ENCODE peak calls at places on chromosomes 13 and 19, in ten cellular contexts. One of them, this sample, is unnamed.

GRCh38 chr19:45368737-45369340 is 1.5 kb downstream of the ERCC2 start:
- DNase-seq in tibial nerve: no peak
- DNase-seq in thoracic aorta: no peak
- DNase-seq in PC-9: no peak
- DNase-seq in H9: peak
- DNase-seq in uterus: no peak
- DNase-seq in GM23338: peak
- DNase-seq in fibroblast of lung: no peak
- DNase-seq in left lung: no peak
- DNase-seq in cardiac muscle cell: no peak
- DNase-seq in this sample: no peak

GRCh38 chr19:37817180-37817911 is 38.0 kb upstream of the ZNF573 start:
- DNase-seq in tibial nerve: peak
- DNase-seq in thoracic aorta: peak
- DNase-seq in PC-9: no peak
- DNase-seq in H9: peak
- DNase-seq in uterus: peak
- DNase-seq in GM23338: peak
- DNase-seq in fibroblast of lung: peak
- DNase-seq in left lung: peak
- DNase-seq in cardiac muscle cell: peak
- DNase-seq in this sample: peak

GRCh38 chr13:112643759-112644459 is 45.9 kb upstream of the ATP11A start:
- DNase-seq in tibial nerve: no peak
- DNase-seq in thoracic aorta: no peak
- DNase-seq in PC-9: peak
- DNase-seq in H9: no peak
- DNase-seq in uterus: peak
- DNase-seq in GM23338: no peak
- DNase-seq in fibroblast of lung: no peak
- DNase-seq in left lung: peak
- DNase-seq in cardiac muscle cell: no peak
- DNase-seq in this sample: no peak

GRCh38 chr19:44746946-44747738 is 1.4 kb upstream of the BCL3 start:
- DNase-seq in tibial nerve: peak
- DNase-seq in thoracic aorta: peak
- DNase-seq in PC-9: peak
- DNase-seq in H9: peak
- DNase-seq in uterus: peak
- DNase-seq in GM23338: peak
- DNase-seq in fibroblast of lung: peak
- DNase-seq in left lung: peak
- DNase-seq in cardiac muscle cell: peak
- DNase-seq in this sample: peak

GRCh38 chr19:1912760-1913505 is 7.7 kb downstream of the ADAT3 start:
- DNase-seq in tibial nerve: no peak
- DNase-seq in thoracic aorta: no peak
- DNase-seq in PC-9: no peak
- DNase-seq in H9: no peak
- DNase-seq in uterus: no peak
- DNase-seq in GM23338: no peak
- DNase-seq in fibroblast of lung: no peak
- DNase-seq in left lung: no peak
- DNase-seq in cardiac muscle cell: no peak
- DNase-seq in this sample: no peak

GRCh38 chr19:52542984-52543664 is 15.7 kb downstream of the ZNF808 start:
- DNase-seq in tibial nerve: no peak
- DNase-seq in thoracic aorta: no peak
- DNase-seq in PC-9: no peak
- DNase-seq in H9: no peak
- DNase-seq in uterus: no peak
- DNase-seq in GM23338: no peak
- DNase-seq in fibroblast of lung: peak
- DNase-seq in left lung: no peak
- DNase-seq in cardiac muscle cell: no peak
- DNase-seq in this sample: no peak

GRCh38 chr13:88622362-88622973 is 951.3 kb downstream of the SLITRK5 start:
- DNase-seq in tibial nerve: no peak
- DNase-seq in thoracic aorta: no peak
- DNase-seq in PC-9: no peak
- DNase-seq in H9: no peak
- DNase-seq in uterus: no peak
- DNase-seq in GM23338: peak
- DNase-seq in fibroblast of lung: no peak
- DNase-seq in left lung: no peak
- DNase-seq in cardiac muscle cell: no peak
- DNase-seq in this sample: no peak

GRCh38 chr19:41328157-41328817 is 18.3 kb downstream of the CCDC97 start:
- DNase-seq in tibial nerve: no peak
- DNase-seq in thoracic aorta: no peak
- DNase-seq in PC-9: no peak
- DNase-seq in H9: no peak
- DNase-seq in uterus: no peak
- DNase-seq in GM23338: no peak
- DNase-seq in fibroblast of lung: peak
- DNase-seq in left lung: no peak
- DNase-seq in cardiac muscle cell: no peak
- DNase-seq in this sample: no peak

GRCh38 chr19:35712910-35713845 is 4.6 kb upstream of the KMT2B start:
- DNase-seq in tibial nerve: no peak
- DNase-seq in thoracic aorta: no peak
- DNase-seq in PC-9: no peak
- DNase-seq in H9: no peak
- DNase-seq in uterus: no peak
- DNase-seq in GM23338: peak
- DNase-seq in fibroblast of lung: no peak
- DNase-seq in left lung: no peak
- DNase-seq in cardiac muscle cell: no peak
- DNase-seq in this sample: peak

GRCh38 chr19:30857388-30857787 is 485.2 kb downstream of the ZNF536 start:
- DNase-seq in tibial nerve: no peak
- DNase-seq in thoracic aorta: no peak
- DNase-seq in PC-9: no peak
- DNase-seq in H9: peak
- DNase-seq in uterus: no peak
- DNase-seq in GM23338: peak
- DNase-seq in fibroblast of lung: no peak
- DNase-seq in left lung: no peak
- DNase-seq in cardiac muscle cell: no peak
- DNase-seq in this sample: no peak

GRCh38 chr13:99273128-99273527 is 14.9 kb upstream of the GPR18 start:
- DNase-seq in tibial nerve: no peak
- DNase-seq in thoracic aorta: no peak
- DNase-seq in PC-9: no peak
- DNase-seq in H9: no peak
- DNase-seq in uterus: no peak
- DNase-seq in GM23338: no peak
- DNase-seq in fibroblast of lung: no peak
- DNase-seq in left lung: no peak
- DNase-seq in cardiac muscle cell: peak
- DNase-seq in this sample: no peak

GRCh38 chr19:41868120-41868988 is 8.3 kb downstream of the RPS19 start:
- DNase-seq in tibial nerve: no peak
- DNase-seq in thoracic aorta: no peak
- DNase-seq in PC-9: no peak
- DNase-seq in H9: no peak
- DNase-seq in uterus: no peak
- DNase-seq in GM23338: no peak
- DNase-seq in fibroblast of lung: no peak
- DNase-seq in left lung: peak
- DNase-seq in cardiac muscle cell: no peak
- DNase-seq in this sample: no peak

GRCh38 chr13:112762690-112763080 is 72.8 kb downstream of the ATP11A start:
- DNase-seq in tibial nerve: no peak
- DNase-seq in thoracic aorta: no peak
- DNase-seq in PC-9: no peak
- DNase-seq in H9: no peak
- DNase-seq in uterus: no peak
- DNase-seq in GM23338: no peak
- DNase-seq in fibroblast of lung: no peak
- DNase-seq in left lung: no peak
- DNase-seq in cardiac muscle cell: no peak
- DNase-seq in this sample: no peak

GRCh38 chr13:30020726-30021312 is 170.4 kb upstream of the UBL3 start:
- DNase-seq in tibial nerve: no peak
- DNase-seq in thoracic aorta: no peak
- DNase-seq in PC-9: peak
- DNase-seq in H9: no peak
- DNase-seq in uterus: no peak
- DNase-seq in GM23338: no peak
- DNase-seq in fibroblast of lung: peak
- DNase-seq in left lung: no peak
- DNase-seq in cardiac muscle cell: peak
- DNase-seq in this sample: no peak

GRCh38 chr13:41588899-41589298 is 131.5 kb downstream of the RGCC start:
- DNase-seq in tibial nerve: no peak
- DNase-seq in thoracic aorta: no peak
- DNase-seq in PC-9: peak
- DNase-seq in H9: no peak
- DNase-seq in uterus: no peak
- DNase-seq in GM23338: peak
- DNase-seq in fibroblast of lung: peak
- DNase-seq in left lung: no peak
- DNase-seq in cardiac muscle cell: no peak
- DNase-seq in this sample: no peak

GRCh38 chr13:41589434-41589833 is 132.1 kb downstream of the RGCC start:
- DNase-seq in tibial nerve: no peak
- DNase-seq in thoracic aorta: no peak
- DNase-seq in PC-9: no peak
- DNase-seq in H9: no peak
- DNase-seq in uterus: no peak
- DNase-seq in GM23338: no peak
- DNase-seq in fibroblast of lung: no peak
- DNase-seq in left lung: no peak
- DNase-seq in cardiac muscle cell: no peak
- DNase-seq in this sample: no peak

GRCh38 chr13:41587490-41587889 is 130.1 kb downstream of the RGCC start:
- DNase-seq in tibial nerve: no peak
- DNase-seq in thoracic aorta: no peak
- DNase-seq in PC-9: no peak
- DNase-seq in H9: peak
- DNase-seq in uterus: no peak
- DNase-seq in GM23338: peak
- DNase-seq in fibroblast of lung: no peak
- DNase-seq in left lung: no peak
- DNase-seq in cardiac muscle cell: no peak
- DNase-seq in this sample: no peak

GRCh38 chr13:41590643-41591042 is 133.3 kb downstream of the RGCC start:
- DNase-seq in tibial nerve: no peak
- DNase-seq in thoracic aorta: no peak
- DNase-seq in PC-9: no peak
- DNase-seq in H9: no peak
- DNase-seq in uterus: no peak
- DNase-seq in GM23338: no peak
- DNase-seq in fibroblast of lung: peak
- DNase-seq in left lung: no peak
- DNase-seq in cardiac muscle cell: no peak
- DNase-seq in this sample: no peak

GRCh38 chr13:41590122-41590521 is 132.8 kb downstream of the RGCC start:
- DNase-seq in tibial nerve: no peak
- DNase-seq in thoracic aorta: no peak
- DNase-seq in PC-9: no peak
- DNase-seq in H9: no peak
- DNase-seq in uterus: no peak
- DNase-seq in GM23338: no peak
- DNase-seq in fibroblast of lung: no peak
- DNase-seq in left lung: no peak
- DNase-seq in cardiac muscle cell: no peak
- DNase-seq in this sample: no peak
- H3K27ac ChIP-seq in tibial nerve: peak
- H3K27ac ChIP-seq in thoracic aorta: no peak
- H3K27ac ChIP-seq in PC-9: peak
- H3K27ac ChIP-seq in H9: no peak
- H3K27ac ChIP-seq in uterus: no peak
- H3K27ac ChIP-seq in GM23338: no peak
- H3K27ac ChIP-seq in fibroblast of lung: peak
- H3K27ac ChIP-seq in left lung: no peak
- H3K27ac ChIP-seq in cardiac muscle cell: no peak
- H3K27ac ChIP-seq in this sample: no peak

GRCh38 chr13:48715977-48716376 is 62.2 kb downstream of the CYSLTR2 start:
- DNase-seq in tibial nerve: no peak
- DNase-seq in thoracic aorta: no peak
- DNase-seq in PC-9: no peak
- DNase-seq in H9: no peak
- DNase-seq in uterus: no peak
- DNase-seq in GM23338: peak
- DNase-seq in fibroblast of lung: no peak
- DNase-seq in left lung: no peak
- DNase-seq in cardiac muscle cell: no peak
- DNase-seq in this sample: no peak
- H3K27ac ChIP-seq in tibial nerve: no peak
- H3K27ac ChIP-seq in thoracic aorta: no peak
- H3K27ac ChIP-seq in PC-9: no peak
- H3K27ac ChIP-seq in H9: no peak
- H3K27ac ChIP-seq in uterus: no peak
- H3K27ac ChIP-seq in GM23338: no peak
- H3K27ac ChIP-seq in fibroblast of lung: no peak
- H3K27ac ChIP-seq in left lung: no peak
- H3K27ac ChIP-seq in cardiac muscle cell: no peak
- H3K27ac ChIP-seq in this sample: no peak

GRCh38 chr13:109509154-109509905 is 277.1 kb downstream of the IRS2 start:
- DNase-seq in tibial nerve: no peak
- DNase-seq in thoracic aorta: no peak
- DNase-seq in PC-9: no peak
- DNase-seq in H9: no peak
- DNase-seq in uterus: no peak
- DNase-seq in GM23338: no peak
- DNase-seq in fibroblast of lung: peak
- DNase-seq in left lung: no peak
- DNase-seq in cardiac muscle cell: no peak
- DNase-seq in this sample: peak

DNA sequence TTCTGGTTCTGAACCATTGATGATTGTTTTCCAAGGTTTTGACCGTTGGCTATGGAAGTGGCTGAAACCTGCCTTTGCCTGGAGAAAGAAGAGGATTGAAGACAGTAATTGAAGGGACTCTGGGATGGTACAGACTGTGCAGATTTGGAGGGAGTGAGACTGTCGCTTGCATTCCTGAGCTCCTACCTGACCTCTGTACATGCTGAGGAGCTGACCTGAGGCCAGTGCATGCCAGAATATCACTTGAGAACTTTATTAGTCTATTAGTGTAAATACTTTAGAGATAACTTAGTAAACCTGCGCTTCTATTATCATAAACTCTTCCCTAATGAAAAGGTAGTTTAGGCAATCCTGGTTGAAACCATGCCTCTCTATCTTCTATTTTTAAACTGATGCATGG is 276.3 kb downstream of the IRS2 start:
- DNase-seq in tibial nerve: no peak
- DNase-seq in thoracic aorta: no peak
- DNase-seq in PC-9: no peak
- DNase-seq in H9: no peak
- DNase-seq in uterus: no peak
- DNase-seq in GM23338: no peak
- DNase-seq in fibroblast of lung: no peak
- DNase-seq in left lung: no peak
- DNase-seq in cardiac muscle cell: no peak
- DNase-seq in this sample: no peak
- H3K27ac ChIP-seq in tibial nerve: no peak
- H3K27ac ChIP-seq in thoracic aorta: no peak
- H3K27ac ChIP-seq in PC-9: no peak
- H3K27ac ChIP-seq in H9: no peak
- H3K27ac ChIP-seq in uterus: no peak
- H3K27ac ChIP-seq in GM23338: no peak
- H3K27ac ChIP-seq in fibroblast of lung: no peak
- H3K27ac ChIP-seq in left lung: no peak
- H3K27ac ChIP-seq in cardiac muscle cell: no peak
- H3K27ac ChIP-seq in this sample: peak

GRCh38 chr19:18537431-18537830 is 5.9 kb downstream of the FKBP8 start:
- DNase-seq in tibial nerve: no peak
- DNase-seq in thoracic aorta: no peak
- DNase-seq in PC-9: no peak
- DNase-seq in H9: no peak
- DNase-seq in uterus: no peak
- DNase-seq in GM23338: no peak
- DNase-seq in fibroblast of lung: no peak
- DNase-seq in left lung: no peak
- DNase-seq in cardiac muscle cell: no peak
- DNase-seq in this sample: no peak
- H3K27ac ChIP-seq in tibial nerve: no peak
- H3K27ac ChIP-seq in thoracic aorta: no peak
- H3K27ac ChIP-seq in PC-9: no peak
- H3K27ac ChIP-seq in H9: no peak
- H3K27ac ChIP-seq in uterus: no peak
- H3K27ac ChIP-seq in GM23338: no peak
- H3K27ac ChIP-seq in fibroblast of lung: no peak
- H3K27ac ChIP-seq in left lung: no peak
- H3K27ac ChIP-seq in cardiac muscle cell: no peak
- H3K27ac ChIP-seq in this sample: no peak